ENCODE peak calls at places on chromosomes 6 and 20, in five cellular contexts. D is HepG2, V is HL-60, F is SK-N-SH, L is K562. Q is an unnamed sample.

GRCh38 chr20:63980317-63980805 is 571 bp upstream of the PRPF6 start:
- DNase-seq in F (no peak), V (peak; percentile 76), L (no peak), D (peak; percentile 50), Q (no peak)

GRCh38 chr6:66161546-66162108 is 454.6 kb upstream of the EYS start:
- DNase-seq in V (no peak), D (no peak), F (no peak), L (no peak), Q (no peak)

GRCh38 chr20:57072184-57072583 is 194.3 kb downstream of the BMP7 start:
- DNase-seq in V (no peak), F (no peak), L (no peak), D (no peak), Q (no peak)

GRCh38 chr6:157754351-157754750 is 68.7 kb upstream of the SNX9 start:
- DNase-seq in F (no peak), L (no peak), V (no peak), D (no peak), Q (no peak)

GRCh38 chr6:39347906-39348585 is 25.5 kb upstream of the KCNK16 start:
- DNase-seq in V (no peak), L (peak; percentile 74), D (peak; percentile 46), F (peak; percentile 84), Q (no peak)

GRCh38 chr20:63009044-63009961 is 2.5 kb upstream of the BHLHE23 start:
- DNase-seq in D (peak; percentile 63), L (peak; percentile 85), V (peak; percentile 21), F (peak; percentile 95), Q (peak; percentile 60)

GRCh38 chr6:118709859-118710350 is 58.5 kb upstream of the CEP85L start:
- DNase-seq in V (no peak), L (peak; percentile 92), F (no peak), D (no peak), Q (peak; percentile 85)

GRCh38 chr20:62370115-62370806 is 3.1 kb upstream of the LAMA5 start:
- DNase-seq in L (peak; percentile 64), V (no peak), D (no peak), F (no peak), Q (no peak)

GRCh38 chr20:49030954-49031619 is 15.0 kb upstream of the CSE1L start:
- DNase-seq in V (no peak), F (no peak), D (no peak), L (no peak), Q (no peak)

GRCh38 chr6:51959744-51960383 is 127.5 kb downstream of the PKHD1 start:
- DNase-seq in D (peak; percentile 70), V (peak; percentile 15), L (peak; percentile 77), F (peak; percentile 34), Q (peak; percentile 38)

GRCh38 chr6:41462980-41463930 is 82.9 kb upstream of the FOXP4 start:
- DNase-seq in L (peak; percentile 78), D (peak; percentile 77), V (no peak), F (peak; percentile 83), Q (no peak)

GRCh38 chr6:163401039-163401885 is 13.3 kb upstream of the QKI start:
- DNase-seq in V (no peak), F (no peak), D (no peak), L (no peak), Q (no peak)

GRCh38 chr6:68572975-68573374 is 62.1 kb upstream of the ADGRB3 start:
- DNase-seq in F (no peak), D (no peak), L (no peak), V (no peak), Q (no peak)
- H3K4me3 ChIP-seq in F (no peak overlapping the region), D (no peak overlapping the region), L (no peak overlapping the region), V (no peak overlapping the region), Q (no peak overlapping the region)

DNA sequence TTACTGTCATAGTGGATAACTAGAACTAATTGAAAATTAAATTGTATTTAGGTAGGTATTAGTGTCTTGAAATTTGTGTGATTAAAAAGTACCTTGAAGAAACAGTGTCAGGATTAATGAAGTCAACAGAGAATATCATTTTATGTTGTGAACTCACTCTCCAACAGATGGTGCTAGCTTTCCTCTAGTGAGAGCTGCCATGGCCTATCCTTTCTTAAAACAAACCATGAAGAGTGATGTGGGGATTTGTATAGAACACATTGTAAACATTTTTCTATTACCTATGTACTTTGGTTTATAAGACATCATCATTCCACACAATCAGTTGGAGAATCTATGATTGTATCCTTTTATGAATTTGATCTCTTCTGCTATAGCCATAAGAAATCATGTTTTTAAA is 4.8 kb upstream of the SRSF12 start:
- DNase-seq in D (peak; percentile 53), L (no peak), V (no peak), F (peak; percentile 57), Q (no peak)
- TF ChIP-seq GABPA in D (no peak), L (no peak), V (no peak), F (no peak), Q (no peak)

GRCh38 chr20:35235881-35236280 is 9.4 kb downstream of the MMP24 start:
- DNase-seq in V (no peak), L (no peak), F (no peak), D (no peak), Q (no peak)
- TF ChIP-seq REST in V (no peak), L (no peak), F (no peak), D (no peak), Q (no peak)

GRCh38 chr6:27897580-27898206 is 14.5 kb downstream of the OR2B2 start:
- DNase-seq in V (no peak), D (no peak), F (no peak), L (no peak), Q (no peak)

GRCh38 chr6:27901801-27902200 is 10.4 kb downstream of the OR2B2 start:
- DNase-seq in L (peak; percentile 72), V (no peak), F (no peak), D (no peak), Q (no peak)

GRCh38 chr6:27899543-27899942 is 12.7 kb downstream of the OR2B2 start:
- DNase-seq in V (no peak), L (no peak), D (no peak), F (no peak), Q (no peak)

GRCh38 chr6:27908017-27908416 is 4.2 kb downstream of the OR2B2 start:
- DNase-seq in F (no peak), L (no peak), V (no peak), D (no peak), Q (no peak)

DNA sequence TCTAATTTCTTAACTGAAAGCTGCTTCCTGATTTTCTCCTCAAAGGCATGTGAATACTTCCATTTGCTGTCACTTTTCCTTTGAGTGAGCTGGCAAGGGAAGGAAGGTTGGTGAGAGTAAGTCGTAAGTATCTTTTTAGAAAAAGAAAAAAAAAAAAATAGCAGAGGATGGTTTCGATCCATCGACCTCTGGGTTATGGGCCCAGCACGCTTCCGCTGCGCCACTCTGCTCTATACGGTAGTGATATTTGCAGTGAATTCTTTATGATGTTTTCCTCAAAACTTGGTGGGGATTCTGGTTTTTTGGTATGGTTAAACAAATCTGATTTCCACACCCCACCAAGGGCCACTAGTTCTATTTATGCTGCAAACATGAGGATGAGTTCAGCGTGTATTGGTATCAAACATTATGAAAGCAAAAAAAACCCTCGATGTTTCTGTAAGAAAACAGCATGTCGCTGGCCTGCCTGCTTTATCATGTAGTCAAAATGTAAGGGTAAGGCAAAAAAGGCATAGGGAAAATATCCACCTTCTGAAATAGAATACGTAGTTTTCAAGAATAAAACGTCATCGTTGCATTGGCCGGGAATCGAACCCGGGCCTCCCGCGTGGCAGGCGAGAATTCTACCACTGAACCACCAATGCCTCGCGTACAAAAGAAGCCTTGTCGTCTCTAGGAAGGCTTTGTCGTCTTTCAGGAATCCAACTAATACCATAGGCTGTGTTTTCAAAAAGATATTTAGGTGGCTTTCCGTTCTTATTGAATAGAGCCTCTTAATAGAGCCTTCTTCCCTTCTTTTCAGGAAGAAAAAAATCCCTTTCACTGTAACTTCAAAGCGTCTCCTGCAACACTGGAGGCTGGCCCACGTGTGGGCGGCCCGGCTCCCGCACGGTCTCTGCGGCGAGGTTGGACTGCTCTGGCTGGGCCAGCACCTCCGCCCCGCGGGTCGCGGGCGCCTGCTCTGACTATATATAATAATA is 9.6 kb downstream of the OR2B2 start:
- DNase-seq in F (peak; percentile 72), L (peak; percentile 88), V (no peak), D (peak; percentile 85), Q (peak; percentile 84)
- H3K4me3 ChIP-seq in F (peak overlapping the region; percentile 66), L (peak overlapping the region; percentile 39), V (peak overlapping the region; percentile 46), D (peak overlapping the region; percentile 69), Q (peak overlapping the region; percentile 82)

Q was measured in GM12878.